ENCODE peak calls at places on chromosome 6, in four cellular contexts. J is fibroblast of the aortic adventitia, Q is foreskin fibroblast, F is PC-9. Y is an unnamed sample.

GRCh38 chr6:17826301-17826700 is 119.6 kb upstream of the NUP153 start:
- DNase-seq in Q (no peak), J (no peak), F (no peak), Y (no peak)

GRCh38 chr6:32439708-32440214 is at the start of gene HLA-DRA:
- DNase-seq in Q (peak), F (no peak), J (peak), Y (peak)

GRCh38 chr6:7562769-7563168 is 21.3 kb downstream of the DSP start:
- DNase-seq in J (no peak), F (no peak), Q (no peak), Y (no peak)

GRCh38 chr6:88349511-88349910 is 183.4 kb upstream of the CNR1 start:
- DNase-seq in F (no peak), J (peak), Q (peak), Y (peak)

GRCh38 chr6:21900730-21901129 is 307.2 kb downstream of the SOX4 start:
- DNase-seq in J (peak), Q (peak), F (peak), Y (peak)

GRCh38 chr6:25769983-25770382 is 15.4 kb downstream of the SLC17A4 start:
- DNase-seq in J (peak), F (peak), Q (no peak), Y (no peak)

GRCh38 chr6:152117156-152118129 is 310.0 kb downstream of the ESR1 start:
- DNase-seq in J (peak), F (no peak), Q (peak), Y (no peak)

GRCh38 chr6:97586344-97586743 is 303.3 kb upstream of the MMS22L start:
- DNase-seq in Q (no peak), J (peak), F (no peak), Y (peak)

GRCh38 chr6:157768304-157768703 is 54.7 kb upstream of the SNX9 start:
- DNase-seq in F (no peak), J (no peak), Q (no peak), Y (no peak)

DNA sequence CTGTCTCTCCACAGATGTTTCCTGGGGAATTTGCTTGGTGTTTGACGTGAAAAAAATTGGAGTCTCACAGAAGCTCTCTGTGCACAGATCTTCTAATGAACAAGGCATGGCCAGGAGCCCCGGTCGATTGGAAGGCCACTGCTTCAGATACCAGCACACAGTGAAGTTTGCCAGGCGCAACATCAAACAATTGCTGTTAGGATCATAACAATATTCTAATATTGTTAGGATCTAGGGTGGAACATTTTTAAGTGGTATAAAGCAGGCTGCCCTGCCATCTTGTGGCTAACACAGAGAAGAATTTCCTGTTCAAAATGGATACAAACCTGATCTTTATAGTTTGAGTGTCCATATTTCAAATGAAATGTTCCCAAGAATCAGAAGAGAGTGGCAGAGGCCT is 64.1 kb downstream of the C6orf118 start:
- DNase-seq in Q (no peak), F (no peak), J (peak), Y (peak)
- TF ChIP-seq CTCF in Q (peak), F (peak), J (peak), Y (peak)

GRCh38 chr6:140731741-140732140 is 1357.3 kb upstream of the CITED2 start:
- DNase-seq in Q (peak), F (no peak), J (no peak), Y (peak)
- H3K4me3 ChIP-seq in Q (no peak), F (no peak), J (no peak), Y (no peak)

DNA sequence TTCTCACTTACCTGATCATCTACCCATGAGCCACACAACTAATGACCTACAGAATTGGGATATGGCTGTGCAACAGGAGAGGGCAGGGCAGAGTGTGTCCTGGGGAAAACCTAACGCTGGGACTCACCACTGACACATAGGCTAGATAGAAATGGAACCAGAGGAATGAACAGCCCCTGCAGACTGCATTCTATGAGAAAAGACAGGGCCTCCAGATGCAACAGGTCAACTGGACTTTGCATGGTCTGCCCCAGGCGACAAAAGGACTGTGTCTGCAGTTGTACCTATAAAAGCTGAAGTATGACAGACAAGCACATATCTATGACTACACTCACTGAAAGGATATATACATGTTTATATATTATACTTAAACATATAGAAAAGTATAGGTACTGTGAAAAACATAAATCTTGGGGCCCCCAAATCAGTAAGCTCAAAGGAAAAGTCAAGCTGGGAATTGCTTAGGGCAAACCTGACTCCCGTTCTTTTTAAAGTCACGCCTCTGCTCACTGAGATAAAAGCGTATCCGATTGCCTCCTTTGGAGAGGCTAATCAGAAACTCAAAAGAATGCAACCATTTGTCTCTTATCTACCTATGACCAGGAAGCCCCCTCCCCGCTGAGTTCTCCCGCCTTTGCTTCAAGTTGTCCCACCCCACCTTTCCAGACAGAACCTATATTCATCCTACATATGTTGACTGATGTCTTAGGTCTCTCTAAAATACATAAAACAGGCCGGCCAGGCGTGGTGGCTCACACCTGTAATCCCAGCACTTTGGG is 68.5 kb downstream of the EPB41L2 start:
- DNase-seq in Q (no peak), J (no peak), F (no peak), Y (no peak)
- TF ChIP-seq CTCF in Q (no peak), J (no peak), F (no peak), Y (no peak)

GRCh38 chr6:70073637-70074036 is 207.3 kb downstream of the COL19A1 start:
- DNase-seq in J (no peak), F (no peak), Q (no peak), Y (no peak)
- H3K4me3 ChIP-seq in J (no peak), F (no peak), Q (no peak), Y (no peak)

DNA sequence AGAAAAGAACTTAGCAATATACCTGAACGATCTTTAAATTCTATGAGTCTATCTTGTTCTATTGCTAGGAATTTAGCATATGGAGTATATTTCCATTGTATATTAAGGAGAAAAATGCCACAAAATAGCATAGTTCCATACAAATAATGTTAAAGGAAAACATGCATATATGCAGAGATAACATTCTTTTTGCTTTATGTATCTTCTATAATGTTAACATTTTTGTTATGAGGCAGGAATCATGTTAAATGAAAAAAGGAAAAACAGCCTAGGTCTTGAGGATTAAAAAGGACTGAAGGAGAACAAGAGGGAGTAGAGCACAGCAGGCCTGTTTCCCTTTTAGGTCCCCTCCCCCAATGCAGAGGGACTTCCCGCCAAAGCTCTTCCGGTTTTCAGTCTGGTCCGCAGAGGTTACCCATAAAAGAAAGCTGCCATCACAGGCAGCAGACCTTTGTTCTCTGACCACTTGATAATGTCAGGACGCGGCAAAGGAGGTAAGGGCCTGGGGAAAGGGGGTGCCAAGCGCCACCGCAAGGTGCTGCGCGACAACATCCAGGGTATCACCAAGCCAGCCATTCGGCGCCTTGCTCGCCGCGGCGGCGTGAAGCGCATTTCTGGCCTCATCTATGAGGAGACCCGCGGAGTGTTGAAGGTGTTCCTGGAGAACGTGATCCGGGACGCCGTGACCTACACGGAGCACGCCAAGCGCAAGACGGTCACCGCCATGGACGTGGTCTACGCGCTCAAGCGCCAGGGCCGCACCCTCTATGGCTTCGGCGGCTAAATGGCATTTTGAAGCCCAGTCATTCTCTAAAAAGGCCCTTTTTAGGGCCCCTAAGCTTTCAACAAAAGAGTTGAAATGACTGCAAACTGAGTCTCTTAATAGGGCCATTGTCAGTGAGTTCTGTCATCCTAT is 108.4 kb upstream of the PRSS16 start:
- DNase-seq in J (peak), F (peak), Q (peak), Y (peak)
- TF ChIP-seq CTCF in J (no peak), F (no peak), Q (no peak), Y (no peak)

Y was measured in cardiac fibroblast.